ENCODE peak calls at places on chromosomes 16 and 17, in seven cellular contexts. One of them, this sample, is unnamed. For H3K27me3, the result is how much of the 10 kb centered on the place peaks cover.

GRCh38 chr17:19239544-19239943 is 2.4 kb downstream of the EPN2 start:
- DNase-seq in CD8-positive, alpha-beta memory T cell: no peak
- DNase-seq in CD8-positive, alpha-beta T cell: no peak
- DNase-seq in naive thymus-derived CD4-positive, alpha-beta T cell: no peak
- DNase-seq in GM12878: no peak
- DNase-seq in breast epithelium: no peak
- DNase-seq in aorta: no peak
- DNase-seq in this sample: no peak

GRCh38 chr17:44414394-44415155 is 25.1 kb upstream of the ITGA2B start:
- DNase-seq in CD8-positive, alpha-beta memory T cell: no peak
- DNase-seq in CD8-positive, alpha-beta T cell: no peak
- DNase-seq in naive thymus-derived CD4-positive, alpha-beta T cell: no peak
- DNase-seq in GM12878: no peak
- DNase-seq in breast epithelium: no peak
- DNase-seq in aorta: no peak
- DNase-seq in this sample: no peak

GRCh38 chr17:80264048-80264792 is 3.6 kb downstream of the RNF213 start:
- DNase-seq in CD8-positive, alpha-beta memory T cell: peak
- DNase-seq in CD8-positive, alpha-beta T cell: peak
- DNase-seq in naive thymus-derived CD4-positive, alpha-beta T cell: peak
- DNase-seq in GM12878: no peak
- DNase-seq in breast epithelium: no peak
- DNase-seq in aorta: no peak
- DNase-seq in this sample: peak

GRCh38 chr17:7132511-7133094 is 18.0 kb upstream of the ASGR2 start:
- DNase-seq in CD8-positive, alpha-beta memory T cell: peak
- DNase-seq in CD8-positive, alpha-beta T cell: peak
- DNase-seq in naive thymus-derived CD4-positive, alpha-beta T cell: peak
- DNase-seq in GM12878: peak
- DNase-seq in breast epithelium: no peak
- DNase-seq in aorta: peak
- DNase-seq in this sample: peak

GRCh38 chr17:40058151-40058784 is 4.1 kb upstream of the MED24 start:
- DNase-seq in CD8-positive, alpha-beta memory T cell: no peak
- DNase-seq in CD8-positive, alpha-beta T cell: no peak
- DNase-seq in naive thymus-derived CD4-positive, alpha-beta T cell: no peak
- DNase-seq in GM12878: no peak
- DNase-seq in breast epithelium: no peak
- DNase-seq in aorta: peak
- DNase-seq in this sample: no peak

GRCh38 chr16:69073181-69073669 is 32.2 kb upstream of the HAS3 start:
- DNase-seq in CD8-positive, alpha-beta memory T cell: no peak
- DNase-seq in CD8-positive, alpha-beta T cell: no peak
- DNase-seq in naive thymus-derived CD4-positive, alpha-beta T cell: no peak
- DNase-seq in GM12878: no peak
- DNase-seq in breast epithelium: no peak
- DNase-seq in aorta: no peak
- DNase-seq in this sample: no peak

GRCh38 chr17:43020030-43020621 is 2.1 kb downstream of the VAT1 start:
- DNase-seq in CD8-positive, alpha-beta memory T cell: no peak
- DNase-seq in CD8-positive, alpha-beta T cell: no peak
- DNase-seq in naive thymus-derived CD4-positive, alpha-beta T cell: no peak
- DNase-seq in GM12878: no peak
- DNase-seq in breast epithelium: no peak
- DNase-seq in aorta: peak
- DNase-seq in this sample: no peak

GRCh38 chr17:78764871-78765270 is 17.2 kb downstream of the CYTH1 start:
- DNase-seq in CD8-positive, alpha-beta memory T cell: no peak
- DNase-seq in CD8-positive, alpha-beta T cell: no peak
- DNase-seq in naive thymus-derived CD4-positive, alpha-beta T cell: no peak
- DNase-seq in GM12878: no peak
- DNase-seq in breast epithelium: no peak
- DNase-seq in aorta: no peak
- DNase-seq in this sample: no peak

GRCh38 chr17:81471804-81472456 is 40.7 kb downstream of the ACTG1 start:
- DNase-seq in CD8-positive, alpha-beta memory T cell: no peak
- DNase-seq in CD8-positive, alpha-beta T cell: no peak
- DNase-seq in naive thymus-derived CD4-positive, alpha-beta T cell: no peak
- DNase-seq in GM12878: no peak
- DNase-seq in breast epithelium: peak
- DNase-seq in aorta: no peak
- DNase-seq in this sample: no peak

GRCh38 chr16:54000361-54000760 is 286.2 kb downstream of the IRX3 start:
- DNase-seq in CD8-positive, alpha-beta memory T cell: no peak
- DNase-seq in CD8-positive, alpha-beta T cell: no peak
- DNase-seq in naive thymus-derived CD4-positive, alpha-beta T cell: no peak
- DNase-seq in GM12878: no peak
- DNase-seq in breast epithelium: no peak
- DNase-seq in aorta: no peak
- DNase-seq in this sample: no peak

GRCh38 chr17:64983708-64984107 is 64.4 kb upstream of the LRRC37A3 start:
- DNase-seq in CD8-positive, alpha-beta memory T cell: no peak
- DNase-seq in CD8-positive, alpha-beta T cell: no peak
- DNase-seq in naive thymus-derived CD4-positive, alpha-beta T cell: no peak
- DNase-seq in GM12878: no peak
- DNase-seq in breast epithelium: no peak
- DNase-seq in aorta: no peak
- DNase-seq in this sample: no peak

GRCh38 chr16:49021136-49021535 is 260.5 kb downstream of the CBLN1 start:
- DNase-seq in CD8-positive, alpha-beta memory T cell: no peak
- DNase-seq in CD8-positive, alpha-beta T cell: no peak
- DNase-seq in naive thymus-derived CD4-positive, alpha-beta T cell: no peak
- DNase-seq in GM12878: no peak
- DNase-seq in breast epithelium: no peak
- DNase-seq in aorta: no peak
- DNase-seq in this sample: no peak

GRCh38 chr17:70752966-70753467 is 583.7 kb downstream of the KCNJ2 start:
- DNase-seq in CD8-positive, alpha-beta memory T cell: no peak
- DNase-seq in CD8-positive, alpha-beta T cell: no peak
- DNase-seq in naive thymus-derived CD4-positive, alpha-beta T cell: no peak
- DNase-seq in GM12878: no peak
- DNase-seq in breast epithelium: no peak
- DNase-seq in aorta: no peak
- DNase-seq in this sample: no peak

GRCh38 chr16:72989203-72989991 is 58.5 kb downstream of the ZFHX3 start:
- DNase-seq in CD8-positive, alpha-beta memory T cell: no peak
- DNase-seq in CD8-positive, alpha-beta T cell: no peak
- DNase-seq in naive thymus-derived CD4-positive, alpha-beta T cell: no peak
- DNase-seq in GM12878: no peak
- DNase-seq in breast epithelium: no peak
- DNase-seq in aorta: no peak
- DNase-seq in this sample: no peak

GRCh38 chr17:70366421-70366820 is 197.1 kb downstream of the KCNJ2 start:
- DNase-seq in CD8-positive, alpha-beta memory T cell: no peak
- DNase-seq in CD8-positive, alpha-beta T cell: no peak
- DNase-seq in naive thymus-derived CD4-positive, alpha-beta T cell: no peak
- DNase-seq in GM12878: no peak
- DNase-seq in breast epithelium: no peak
- DNase-seq in aorta: no peak
- DNase-seq in this sample: no peak

GRCh38 chr17:1169471-1169908 is 10.3 kb downstream of the ABR start:
- DNase-seq in CD8-positive, alpha-beta memory T cell: no peak
- DNase-seq in CD8-positive, alpha-beta T cell: no peak
- DNase-seq in naive thymus-derived CD4-positive, alpha-beta T cell: no peak
- DNase-seq in GM12878: no peak
- DNase-seq in breast epithelium: no peak
- DNase-seq in aorta: no peak
- DNase-seq in this sample: no peak

GRCh38 chr16:9610727-9611126 is 519.3 kb downstream of the HAPSTR1 start:
- DNase-seq in CD8-positive, alpha-beta memory T cell: no peak
- DNase-seq in CD8-positive, alpha-beta T cell: no peak
- DNase-seq in naive thymus-derived CD4-positive, alpha-beta T cell: no peak
- DNase-seq in GM12878: no peak
- DNase-seq in breast epithelium: no peak
- DNase-seq in aorta: no peak
- DNase-seq in this sample: no peak

GRCh38 chr17:34351041-34351575 is 5.2 kb upstream of the CCL13 start:
- DNase-seq in CD8-positive, alpha-beta memory T cell: no peak
- DNase-seq in CD8-positive, alpha-beta T cell: no peak
- DNase-seq in naive thymus-derived CD4-positive, alpha-beta T cell: no peak
- DNase-seq in GM12878: no peak
- DNase-seq in breast epithelium: no peak
- DNase-seq in aorta: no peak
- DNase-seq in this sample: no peak

GRCh38 chr16:17578921-17579876 is 108.4 kb upstream of the XYLT1 start:
- DNase-seq in CD8-positive, alpha-beta memory T cell: peak
- DNase-seq in CD8-positive, alpha-beta T cell: peak
- DNase-seq in naive thymus-derived CD4-positive, alpha-beta T cell: peak
- DNase-seq in GM12878: peak
- DNase-seq in breast epithelium: peak
- DNase-seq in aorta: no peak
- DNase-seq in this sample: peak
- H3K4me3 ChIP-seq in CD8-positive, alpha-beta memory T cell: no peak
- H3K4me3 ChIP-seq in CD8-positive, alpha-beta T cell: no peak
- H3K4me3 ChIP-seq in naive thymus-derived CD4-positive, alpha-beta T cell: no peak
- H3K4me3 ChIP-seq in GM12878: no peak
- H3K4me3 ChIP-seq in breast epithelium: no peak
- H3K4me3 ChIP-seq in aorta: no peak
- H3K4me3 ChIP-seq in this sample: no peak

GRCh38 chr16:51825740-51826139 is 674.7 kb upstream of the SALL1 start:
- DNase-seq in CD8-positive, alpha-beta memory T cell: no peak
- DNase-seq in CD8-positive, alpha-beta T cell: no peak
- DNase-seq in naive thymus-derived CD4-positive, alpha-beta T cell: no peak
- DNase-seq in GM12878: no peak
- DNase-seq in breast epithelium: no peak
- DNase-seq in aorta: no peak
- DNase-seq in this sample: no peak

GRCh38 chr16:51818342-51818944 is 667.4 kb upstream of the SALL1 start:
- DNase-seq in CD8-positive, alpha-beta memory T cell: no peak
- DNase-seq in CD8-positive, alpha-beta T cell: no peak
- DNase-seq in naive thymus-derived CD4-positive, alpha-beta T cell: no peak
- DNase-seq in GM12878: no peak
- DNase-seq in breast epithelium: no peak
- DNase-seq in aorta: no peak
- DNase-seq in this sample: peak

GRCh38 chr16:51821527-51821926 is 670.5 kb upstream of the SALL1 start:
- DNase-seq in CD8-positive, alpha-beta memory T cell: no peak
- DNase-seq in CD8-positive, alpha-beta T cell: no peak
- DNase-seq in naive thymus-derived CD4-positive, alpha-beta T cell: no peak
- DNase-seq in GM12878: no peak
- DNase-seq in breast epithelium: no peak
- DNase-seq in aorta: no peak
- DNase-seq in this sample: no peak

GRCh38 chr16:51820176-51820575 is 669.1 kb upstream of the SALL1 start:
- DNase-seq in CD8-positive, alpha-beta memory T cell: no peak
- DNase-seq in CD8-positive, alpha-beta T cell: no peak
- DNase-seq in naive thymus-derived CD4-positive, alpha-beta T cell: no peak
- DNase-seq in GM12878: no peak
- DNase-seq in breast epithelium: no peak
- DNase-seq in aorta: no peak
- DNase-seq in this sample: no peak

GRCh38 chr16:51822471-51822870 is 671.4 kb upstream of the SALL1 start:
- DNase-seq in CD8-positive, alpha-beta memory T cell: no peak
- DNase-seq in CD8-positive, alpha-beta T cell: no peak
- DNase-seq in naive thymus-derived CD4-positive, alpha-beta T cell: no peak
- DNase-seq in GM12878: no peak
- DNase-seq in breast epithelium: no peak
- DNase-seq in aorta: no peak
- DNase-seq in this sample: no peak
- H3K27ac ChIP-seq in CD8-positive, alpha-beta memory T cell: no peak
- H3K27ac ChIP-seq in CD8-positive, alpha-beta T cell: no peak
- H3K27ac ChIP-seq in naive thymus-derived CD4-positive, alpha-beta T cell: no peak
- H3K27ac ChIP-seq in GM12878: no peak
- H3K27ac ChIP-seq in breast epithelium: no peak
- H3K27ac ChIP-seq in aorta: no peak
- H3K27ac ChIP-seq in this sample: no peak

DNA sequence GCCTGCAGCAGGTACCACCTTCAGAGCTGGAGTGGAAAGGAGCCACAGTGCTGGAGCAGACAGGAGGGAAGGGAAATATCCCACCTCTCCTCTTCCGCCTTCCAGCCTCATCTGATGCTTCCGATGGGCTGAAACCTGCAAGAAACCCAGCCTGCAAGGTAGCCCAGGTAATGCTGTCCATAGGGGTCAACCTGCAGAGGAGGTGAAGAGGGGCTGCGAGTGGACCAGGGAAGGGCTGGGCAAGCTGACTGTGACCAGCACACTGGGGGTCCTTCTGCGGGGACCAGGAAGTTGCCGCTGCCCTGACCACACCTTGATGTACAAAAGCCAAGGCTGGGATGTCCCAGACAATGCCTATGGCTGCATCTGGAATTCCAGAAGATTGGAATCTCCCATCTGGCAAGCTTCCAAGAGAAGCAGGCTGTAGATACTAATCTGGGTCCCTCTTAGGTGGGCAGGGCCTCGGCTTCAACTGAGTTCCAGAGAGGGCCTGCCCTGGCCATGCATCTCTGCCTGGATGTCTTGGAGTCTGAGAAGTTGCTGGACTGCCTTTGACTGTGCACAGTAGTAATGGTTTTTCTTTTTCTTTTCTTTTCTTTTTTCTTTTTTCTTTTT is 5.8 kb downstream of the FOXL1 start:
- DNase-seq in CD8-positive, alpha-beta memory T cell: no peak
- DNase-seq in CD8-positive, alpha-beta T cell: no peak
- DNase-seq in naive thymus-derived CD4-positive, alpha-beta T cell: no peak
- DNase-seq in GM12878: no peak
- DNase-seq in breast epithelium: no peak
- DNase-seq in aorta: no peak
- DNase-seq in this sample: no peak
- H3K27me3 ChIP-seq in CD8-positive, alpha-beta memory T cell: under half
- H3K27me3 ChIP-seq in CD8-positive, alpha-beta T cell: under half
- H3K27me3 ChIP-seq in naive thymus-derived CD4-positive, alpha-beta T cell: under half
- H3K27me3 ChIP-seq in GM12878: under half
- H3K27me3 ChIP-seq in breast epithelium: under half
- H3K27me3 ChIP-seq in aorta: under half
- H3K27me3 ChIP-seq in this sample: under half

GRCh38 chr17:50212121-50212843 is 10.9 kb upstream of the COL1A1 start:
- DNase-seq in CD8-positive, alpha-beta memory T cell: no peak
- DNase-seq in CD8-positive, alpha-beta T cell: no peak
- DNase-seq in naive thymus-derived CD4-positive, alpha-beta T cell: no peak
- DNase-seq in GM12878: no peak
- DNase-seq in breast epithelium: no peak
- DNase-seq in aorta: no peak
- DNase-seq in this sample: no peak
- H3K4me3 ChIP-seq in CD8-positive, alpha-beta memory T cell: no peak
- H3K4me3 ChIP-seq in CD8-positive, alpha-beta T cell: no peak
- H3K4me3 ChIP-seq in naive thymus-derived CD4-positive, alpha-beta T cell: no peak
- H3K4me3 ChIP-seq in GM12878: no peak
- H3K4me3 ChIP-seq in breast epithelium: no peak
- H3K4me3 ChIP-seq in aorta: no peak
- H3K4me3 ChIP-seq in this sample: no peak

GRCh38 chr17:36847293-36847645 is 90.0 kb upstream of the LHX1 start:
- DNase-seq in CD8-positive, alpha-beta memory T cell: no peak
- DNase-seq in CD8-positive, alpha-beta T cell: no peak
- DNase-seq in naive thymus-derived CD4-positive, alpha-beta T cell: no peak
- DNase-seq in GM12878: no peak
- DNase-seq in breast epithelium: no peak
- DNase-seq in aorta: no peak
- DNase-seq in this sample: no peak
- H3K27ac ChIP-seq in CD8-positive, alpha-beta memory T cell: no peak
- H3K27ac ChIP-seq in CD8-positive, alpha-beta T cell: no peak
- H3K27ac ChIP-seq in naive thymus-derived CD4-positive, alpha-beta T cell: no peak
- H3K27ac ChIP-seq in GM12878: no peak
- H3K27ac ChIP-seq in breast epithelium: no peak
- H3K27ac ChIP-seq in aorta: no peak
- H3K27ac ChIP-seq in this sample: no peak

GRCh38 chr17:58398574-58399266 is 18.6 kb downstream of the RNF43 start:
- DNase-seq in CD8-positive, alpha-beta memory T cell: no peak
- DNase-seq in CD8-positive, alpha-beta T cell: no peak
- DNase-seq in naive thymus-derived CD4-positive, alpha-beta T cell: no peak
- DNase-seq in GM12878: no peak
- DNase-seq in breast epithelium: no peak
- DNase-seq in aorta: no peak
- DNase-seq in this sample: no peak
- H3K27me3 ChIP-seq in CD8-positive, alpha-beta memory T cell: under half
- H3K27me3 ChIP-seq in CD8-positive, alpha-beta T cell: under half
- H3K27me3 ChIP-seq in naive thymus-derived CD4-positive, alpha-beta T cell: under half
- H3K27me3 ChIP-seq in GM12878: under half
- H3K27me3 ChIP-seq in breast epithelium: under half
- H3K27me3 ChIP-seq in aorta: under half
- H3K27me3 ChIP-seq in this sample: under half